ENCODE peak calls at places on chromosomes 4 and X, in eight cellular contexts. L is stomach, Y is PC-9, H is colonic mucosa, U is cardiac muscle cell, C is thyroid gland, W is upper lobe of right lung, V is lung. F is an unnamed sample. For H3K9me3, the result is how much of the 10 kb centered on the place peaks cover.

GRCh38 chr4:73068496-73069337 is 799 bp downstream of the COX18 start:
- DNase-seq in Y (no peak), W (no peak), V (no peak), U (peak), L (no peak), H (peak), C (no peak), F (no peak)

GRCh38 chr4:88761861-88762523 is 64.4 kb upstream of the NAP1L5 start:
- DNase-seq in L (no peak), Y (no peak), H (no peak), U (no peak), W (no peak), C (no peak), V (no peak), F (no peak)

GRCh38 chrX:101407167-101407747 is 468 bp downstream of the GLA start:
- DNase-seq in C (no peak), W (no peak), Y (no peak), U (no peak), L (no peak), V (no peak), H (no peak), F (no peak)

GRCh38 chrX:19709812-19710518 is 177.4 kb downstream of the SH3KBP1 start:
- DNase-seq in V (no peak), Y (peak), C (no peak), W (no peak), H (no peak), U (no peak), L (no peak), F (no peak)

GRCh38 chr4:8442596-8443358 is 2.2 kb downstream of the TRMT44 start:
- DNase-seq in V (no peak), L (no peak), H (no peak), Y (no peak), W (no peak), C (no peak), U (no peak), F (no peak)

GRCh38 chr4:100986360-100986868 is 360.9 kb downstream of the PPP3CA start:
- DNase-seq in Y (no peak), H (no peak), W (no peak), L (no peak), U (peak), V (no peak), C (peak), F (no peak)

GRCh38 chr4:2944882-2945526 is 18.2 kb downstream of the NOP14 start:
- DNase-seq in H (no peak), U (no peak), C (no peak), V (no peak), W (no peak), Y (no peak), L (no peak), F (no peak)

GRCh38 chr4:129453524-129453923 is 357.6 kb downstream of the C4orf33 start:
- DNase-seq in W (no peak), V (no peak), L (no peak), C (peak), H (no peak), U (no peak), Y (no peak), F (no peak)

GRCh38 chr4:127708985-127709384 is 21.2 kb upstream of the SLC25A31 start:
- DNase-seq in C (peak), L (peak), V (no peak), H (no peak), Y (peak), W (no peak), U (no peak), F (peak)
- H3K4me3 ChIP-seq in C (no peak), L (no peak), V (no peak), H (no peak), Y (peak), W (no peak), U (no peak), F (no peak)

GRCh38 chr4:154858166-154858565 is 77.1 kb downstream of the RBM46 start:
- DNase-seq in L (no peak), W (no peak), U (no peak), H (no peak), C (peak), V (no peak), Y (no peak), F (no peak)

DNA sequence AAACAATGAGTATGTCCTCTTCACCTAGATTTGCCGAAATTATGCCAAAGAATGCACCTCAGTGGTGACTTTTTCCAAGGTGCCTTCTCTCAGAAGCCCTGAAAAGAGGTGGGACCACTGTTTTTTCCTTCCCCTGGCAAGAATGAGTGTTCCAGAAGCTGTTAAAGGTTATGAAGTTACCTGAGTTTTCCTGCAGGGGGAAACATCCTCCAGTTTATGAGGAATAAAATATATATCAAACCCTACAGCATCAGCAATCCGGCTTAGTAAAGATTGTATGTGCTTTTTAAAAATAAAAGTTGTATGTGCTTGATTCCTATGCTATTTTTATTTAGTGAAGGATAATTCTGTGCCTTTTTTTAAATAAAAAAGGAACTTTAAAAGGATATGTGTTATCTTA is 73.3 kb downstream of the RBM46 start:
- DNase-seq in V (no peak), H (no peak), L (no peak), Y (no peak), C (no peak), W (no peak), U (peak), F (no peak)
- TF ChIP-seq CTCF in V (no peak), H (no peak), L (no peak), Y (peak), C (peak), W (peak), U (peak), F (peak)

GRCh38 chr4:165474784-165475705 is 96.2 kb downstream of the CPE start:
- DNase-seq in W (no peak), L (no peak), H (no peak), C (no peak), Y (no peak), V (no peak), U (no peak), F (no peak)

GRCh38 chr4:165464813-165465381 is 86.1 kb downstream of the CPE start:
- DNase-seq in C (no peak), W (no peak), V (no peak), Y (no peak), U (peak), H (no peak), L (no peak), F (peak)

GRCh38 chr4:165472943-165473676 is 94.3 kb downstream of the CPE start:
- DNase-seq in Y (no peak), H (no peak), U (no peak), W (no peak), L (no peak), V (no peak), C (no peak), F (no peak)

GRCh38 chr4:165464338-165464737 is 85.5 kb downstream of the CPE start:
- DNase-seq in C (no peak), Y (no peak), V (no peak), L (no peak), U (no peak), H (no peak), W (no peak), F (no peak)

DNA sequence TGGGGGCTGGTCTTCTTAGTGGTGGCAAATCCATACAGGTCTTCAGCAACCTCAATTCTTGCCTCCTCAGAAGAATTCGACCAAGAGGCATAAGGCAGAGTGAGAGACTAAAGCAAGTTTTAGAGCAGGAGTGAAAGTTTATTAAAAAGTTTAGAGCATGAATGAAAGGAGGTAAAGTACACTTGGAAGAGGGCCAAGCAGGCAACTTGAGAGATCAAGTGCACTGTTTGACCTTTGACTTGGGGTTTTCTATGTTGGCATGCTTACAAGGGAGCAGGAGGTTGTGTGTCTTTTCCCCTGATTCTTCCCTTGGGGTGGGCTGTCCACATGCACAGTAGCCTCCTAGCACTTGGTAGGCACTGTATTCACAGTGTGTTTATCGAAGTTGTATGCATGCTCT is 91.2 kb downstream of the CPE start:
- DNase-seq in W (no peak), L (no peak), V (no peak), C (no peak), U (no peak), H (no peak), Y (no peak), F (no peak)
- H3K9me3 ChIP-seq in W (under half), L (under half), V (under half), C (under half), U (under half), H (under half), Y (under half), F (under half)

GRCh38 chr4:173763374-173763773 is 233.3 kb upstream of the HAND2 start:
- DNase-seq in V (no peak), H (no peak), W (no peak), C (no peak), U (no peak), Y (no peak), L (no peak), F (no peak)
- H3K4me3 ChIP-seq in V (no peak), H (no peak), W (no peak), C (no peak), U (no peak), Y (no peak), L (no peak), F (no peak)

GRCh38 chr4:171785392-171785791 is 27.8 kb upstream of the GALNTL6 start:
- DNase-seq in C (no peak), V (no peak), L (no peak), H (no peak), Y (no peak), W (no peak), U (no peak), F (no peak)
- TF ChIP-seq CTCF in C (no peak), V (no peak), L (no peak), H (no peak), Y (no peak), W (no peak), U (no peak), F (no peak)

F was measured in AG04450.